ENCODE peak calls at places on chromosome 10, in eight cellular contexts. T is small intestine, Y is tibial artery, G is lung, O is T-helper 9 cell, X is GM13977, M is memory B cell, D is MCF 10A. P is an unnamed sample.

GRCh38 chr10:115657161-115657850 is 564.1 kb downstream of the ATRNL1 start:
- DNase-seq in O (no peak), M (no peak), T (no peak), Y (no peak), X (no peak), D (peak; percentile 14), G (no peak), P (no peak)

GRCh38 chr10:22010973-22011408 is 7.5 kb upstream of the DNAJC1 start:
- DNase-seq in Y (no peak), M (no peak), D (peak; percentile 31), T (no peak), G (no peak), O (no peak), X (no peak), P (no peak)

GRCh38 chr10:36341466-36341865 is 699.4 kb upstream of the FZD8 start:
- DNase-seq in T (no peak), Y (no peak), G (no peak), M (no peak), O (no peak), X (no peak), D (no peak), P (no peak)

GRCh38 chr10:133359554-133359971 is 1.7 kb upstream of the FUOM start:
- DNase-seq in Y (no peak), X (no peak), M (no peak), G (no peak), O (no peak), D (peak; percentile 48), T (peak; percentile 98), P (peak; percentile 77)

GRCh38 chr10:71461917-71462641 is 65.4 kb downstream of the CDH23 start:
- DNase-seq in G (no peak), T (no peak), D (no peak), X (no peak), O (no peak), M (no peak), Y (no peak), P (no peak)

GRCh38 chr10:100741386-100742066 is 3.9 kb upstream of the PAX2 start:
- DNase-seq in Y (no peak), D (no peak), M (no peak), G (no peak), O (no peak), T (no peak), X (no peak), P (no peak)

GRCh38 chr10:67520924-67521520 is 175.0 kb downstream of the CTNNA3 start:
- DNase-seq in G (no peak), M (peak; percentile 19), X (peak; percentile 49), T (peak; percentile 69), Y (no peak), D (peak; percentile 75), O (peak; percentile 10), P (peak; percentile 29)

GRCh38 chr10:3783313-3783689 is 1.7 kb downstream of the KLF6 start:
- DNase-seq in G (no peak), D (peak; percentile 80), T (peak; percentile 60), M (no peak), Y (peak; percentile 82), O (peak; percentile 55), X (peak; percentile 82), P (peak; percentile 58)

GRCh38 chr10:133124357-133125211 is 35.4 kb upstream of the KNDC1 start:
- DNase-seq in T (no peak), D (no peak), O (no peak), M (no peak), Y (peak; percentile 56), X (peak; percentile 59), G (no peak), P (no peak)

GRCh38 chr10:130003787-130004613 is 39.9 kb upstream of the EBF3 start:
- DNase-seq in G (no peak), X (peak; percentile 6), M (no peak), O (no peak), T (no peak), D (no peak), Y (no peak), P (no peak)

GRCh38 chr10:128489324-128490247 is 363.4 kb upstream of the MKI67 start:
- DNase-seq in D (no peak), G (no peak), T (no peak), O (no peak), M (no peak), X (no peak), Y (no peak), P (no peak)

GRCh38 chr10:43398939-43399871 is 9.8 kb downstream of the HNRNPF start:
- DNase-seq in Y (no peak), D (no peak), X (no peak), G (no peak), T (peak; percentile 88), M (no peak), O (no peak), P (no peak)

GRCh38 chr10:60911216-60911615 is 32.8 kb downstream of the RHOBTB1 start:
- DNase-seq in Y (no peak), D (no peak), G (no peak), X (no peak), O (no peak), T (no peak), M (no peak), P (no peak)

GRCh38 chr10:104254493-104255243 is at the start of gene GSTO1:
- DNase-seq in D (peak; percentile 79), M (peak; percentile 26), Y (peak; percentile 93), T (peak; percentile 64), X (peak; percentile 72), O (peak; percentile 44), G (peak; percentile 83), P (peak; percentile 86)

GRCh38 chr10:28349892-28350291 is 47.0 kb upstream of the MPP7 start:
- DNase-seq in O (no peak), X (no peak), D (no peak), G (no peak), M (no peak), T (no peak), Y (no peak), P (no peak)

GRCh38 chr10:70602665-70603438 is at the start of gene PRF1:
- DNase-seq in G (no peak), T (peak; percentile 69), M (no peak), D (no peak), Y (no peak), O (peak; percentile 59), X (no peak), P (peak; percentile 40)

GRCh38 chr10:15245530-15245929 is 77.0 kb upstream of the NMT2 start:
- DNase-seq in D (peak; percentile 6), G (no peak), T (no peak), X (no peak), M (no peak), Y (no peak), O (no peak), P (no peak)

GRCh38 chr10:13839430-13839986 is 252.7 kb downstream of the PRPF18 start:
- DNase-seq in X (no peak), D (peak; percentile 53), M (no peak), G (no peak), T (no peak), Y (peak; percentile 85), O (no peak), P (no peak)

GRCh38 chr10:118374404-118374803 is 32.3 kb upstream of the FAM204A start:
- DNase-seq in T (no peak), M (no peak), G (no peak), D (no peak), Y (no peak), X (no peak), O (no peak), P (no peak)

P was measured in colonic mucosa.